ENCODE peak calls at places on chromosomes 13 and 19, in nine cellular contexts. P is HCT116, R is tibial nerve, A is fibroblast of villous mesenchyme, Y is hepatocyte, F is foreskin fibroblast, S is esophagus squamous epithelium, G is fibroblast of the aortic adventitia, D is PC-3. K is an unnamed sample.

GRCh38 chr19:41924151-41925145 is 3.8 kb downstream of the ERFL start:
- DNase-seq in A (no peak), Y (no peak), R (no peak), S (no peak), F (no peak), D (no peak), G (no peak), P (no peak), K (no peak)

GRCh38 chr13:33676700-33677048 is 141.3 kb upstream of the RFC3 start:
- DNase-seq in Y (peak), F (peak), R (peak), P (no peak), S (no peak), G (peak), D (peak), A (peak), K (peak)

GRCh38 chr13:19633340-19634128 is at the start of gene MPHOSPH8:
- DNase-seq in G (peak), F (peak), Y (peak), D (peak), P (peak), R (peak), S (peak), A (peak), K (peak)

GRCh38 chr19:12668937-12669271 is 2.3 kb downstream of the WDR83 start:
- DNase-seq in F (peak), S (no peak), A (peak), G (peak), R (peak), Y (peak), D (peak), P (no peak), K (peak)

GRCh38 chr13:85379991-85380390 is 419.2 kb downstream of the SLITRK6 start:
- DNase-seq in F (no peak), D (no peak), G (no peak), Y (no peak), A (no peak), P (no peak), S (no peak), R (no peak), K (no peak)

GRCh38 chr19:47542030-47542475 is 27.2 kb upstream of the NAPA start:
- DNase-seq in D (no peak), Y (peak), P (no peak), F (peak), G (peak), A (peak), R (no peak), S (no peak), K (peak)

GRCh38 chr13:75365724-75366173 is 116.2 kb downstream of the TBC1D4 start:
- DNase-seq in P (peak), A (no peak), S (no peak), F (peak), G (peak), R (no peak), Y (no peak), D (peak), K (peak)

GRCh38 chr19:19627716-19628498 is at the start of gene LPAR2:
- DNase-seq in G (no peak), D (peak), P (peak), R (no peak), Y (peak), F (no peak), S (no peak), A (peak), K (no peak)

GRCh38 chr13:29359181-29359580 is 236.3 kb downstream of the SLC7A1 start:
- DNase-seq in S (no peak), F (no peak), Y (no peak), D (no peak), A (peak), R (no peak), G (no peak), P (no peak), K (no peak)

GRCh38 chr13:29361716-29362115 is 233.8 kb downstream of the SLC7A1 start:
- DNase-seq in A (no peak), G (no peak), Y (no peak), R (no peak), P (no peak), S (no peak), F (no peak), D (no peak), K (no peak)

DNA sequence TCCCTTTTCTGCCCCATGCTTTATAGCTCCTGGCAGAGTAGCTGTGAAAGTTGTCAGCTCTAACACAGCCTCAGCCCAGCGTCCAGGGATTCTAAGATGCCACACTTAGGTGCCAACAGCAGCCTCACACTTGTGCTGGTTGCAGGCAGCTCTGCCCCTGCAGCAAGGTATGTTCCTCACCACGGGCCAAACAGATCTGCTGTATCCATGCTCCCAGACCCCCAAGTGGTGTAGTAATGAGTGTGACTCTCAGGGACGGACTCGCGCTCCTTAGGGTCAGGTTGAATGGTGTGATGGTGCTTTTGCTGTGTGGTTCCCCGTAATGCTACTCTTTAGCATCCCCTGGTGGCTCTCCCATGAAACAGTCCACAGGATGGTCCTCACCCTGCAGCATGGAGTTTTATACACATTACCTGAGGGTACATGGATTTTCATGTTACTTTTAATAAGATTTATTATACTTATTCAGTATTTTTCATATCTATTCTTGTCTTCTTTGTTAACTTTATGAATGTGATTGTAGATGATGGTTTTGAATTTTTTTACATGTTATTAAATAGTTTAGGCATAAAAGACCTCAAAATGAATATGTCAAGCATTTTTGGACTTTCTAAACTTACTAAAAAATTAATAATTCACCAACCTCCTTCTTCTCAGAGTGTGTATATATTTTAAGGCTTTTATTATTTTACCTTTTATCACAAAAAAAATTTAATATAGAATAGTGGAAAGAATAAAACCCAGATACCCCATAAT is 232.5 kb downstream of the SLC7A1 start:
- DNase-seq in P (peak), D (peak), R (peak), Y (peak), A (peak), S (no peak), F (peak), G (peak), K (peak)
- H3K4me3 ChIP-seq in P (no peak), D (no peak), R (no peak), Y (no peak), A (no peak), S (no peak), F (no peak), G (no peak), K (no peak)

GRCh38 chr19:33309826-33310225 is 7.5 kb upstream of the CEBPA start:
- DNase-seq in D (no peak), G (no peak), P (no peak), S (no peak), Y (no peak), R (no peak), F (no peak), A (no peak), K (no peak)

GRCh38 chr19:33310606-33311325 is 8.4 kb upstream of the CEBPA start:
- DNase-seq in G (no peak), Y (no peak), D (peak), P (no peak), F (no peak), R (no peak), S (no peak), A (no peak), K (no peak)

GRCh38 chr19:33306853-33307792 is 4.8 kb upstream of the CEBPA start:
- DNase-seq in Y (no peak), G (no peak), S (no peak), F (no peak), A (no peak), P (no peak), D (no peak), R (no peak), K (no peak)

GRCh38 chr19:33312065-33312464 is 9.7 kb upstream of the CEBPA start:
- DNase-seq in Y (no peak), A (no peak), S (no peak), R (no peak), F (no peak), D (no peak), G (no peak), P (no peak), K (no peak)

GRCh38 chr19:33311326-33311682 is 9.0 kb upstream of the CEBPA start:
- DNase-seq in F (no peak), R (no peak), D (peak), A (no peak), Y (no peak), S (no peak), P (no peak), G (no peak), K (no peak)
- TF ChIP-seq CTCF in F (no peak), R (no peak), D (peak), A (no peak), Y (peak), S (peak), P (peak), G (no peak), K (peak)

GRCh38 chr19:7602240-7602934 is 6.7 kb downstream of the CAMSAP3 start:
- DNase-seq in G (peak), S (no peak), F (no peak), R (no peak), A (peak), D (no peak), Y (no peak), P (no peak), K (no peak)
- H3K4me3 ChIP-seq in G (no peak), S (no peak), F (no peak), R (no peak), A (no peak), D (no peak), Y (no peak), P (peak), K (no peak)

GRCh38 chr13:26037302-26037701 is 14.5 kb downstream of the SHISA2 start:
- DNase-seq in A (no peak), Y (no peak), S (no peak), D (peak), R (no peak), P (peak), F (no peak), G (no peak), K (no peak)
- TF ChIP-seq CTCF in A (peak), Y (peak), S (no peak), D (peak), R (no peak), P (no peak), F (peak), G (peak), K (peak)

GRCh38 chr19:6687117-6687516 is 17.2 kb upstream of the TNFSF14 start:
- DNase-seq in F (no peak), D (no peak), Y (no peak), P (no peak), G (no peak), R (no peak), S (no peak), A (no peak), K (no peak)
- H3K4me3 ChIP-seq in F (no peak), D (no peak), Y (no peak), P (no peak), G (no peak), R (no peak), S (no peak), A (no peak), K (no peak)

GRCh38 chr19:44774614-44775013 is 3.1 kb upstream of the CBLC start:
- DNase-seq in Y (no peak), P (no peak), R (no peak), D (peak), G (no peak), S (no peak), A (no peak), F (no peak), K (peak)

GRCh38 chr19:44775676-44776240 is 1.9 kb upstream of the CBLC start:
- DNase-seq in R (no peak), F (no peak), Y (no peak), S (no peak), G (no peak), P (no peak), A (no peak), D (no peak), K (no peak)

GRCh38 chr19:44779150-44779549 is 1.5 kb downstream of the CBLC start:
- DNase-seq in F (no peak), Y (peak), S (no peak), D (no peak), R (no peak), P (no peak), G (no peak), A (no peak), K (no peak)

GRCh38 chr19:44777715-44778347 is at the start of gene CBLC:
- DNase-seq in G (no peak), D (peak), F (no peak), Y (peak), A (no peak), S (no peak), R (no peak), P (peak), K (no peak)

DNA sequence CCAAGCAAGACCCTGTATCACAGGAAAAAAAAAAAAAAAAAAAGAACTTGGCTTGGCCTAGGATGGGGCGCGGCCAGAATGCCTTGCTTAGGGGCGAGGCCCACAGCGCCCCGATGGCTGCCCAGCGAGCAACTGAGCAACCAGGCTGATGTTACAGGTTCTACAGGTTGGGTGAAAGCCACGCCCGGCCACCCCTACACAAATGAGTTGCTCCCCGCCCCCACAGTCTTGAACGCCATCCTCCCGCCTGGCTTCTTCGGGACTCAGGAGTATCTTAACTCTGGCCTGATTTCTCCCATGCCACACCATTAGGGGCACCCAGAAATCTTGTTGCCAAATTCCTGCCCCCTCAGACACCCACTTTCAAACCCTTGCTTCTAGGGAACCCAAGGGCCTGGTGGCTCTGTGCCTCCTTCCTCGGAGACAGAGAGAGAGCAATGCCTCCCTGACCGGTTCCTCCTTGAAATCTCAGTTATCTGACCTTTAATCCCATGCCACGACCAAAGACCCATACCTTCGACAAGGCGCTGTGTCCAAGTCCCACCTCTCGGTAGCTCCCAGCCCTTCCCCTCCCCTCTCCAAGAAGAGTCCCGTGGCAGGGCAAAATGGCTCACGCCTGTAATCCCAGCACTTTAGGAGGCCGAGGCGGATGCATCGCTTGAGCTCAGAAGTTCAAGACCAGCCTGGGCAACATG is 1.1 kb upstream of the CBLC start:
- DNase-seq in R (no peak), D (peak), A (no peak), F (no peak), G (no peak), S (no peak), P (peak), Y (peak), K (no peak)
- TF ChIP-seq CTCF in R (no peak), D (no peak), A (no peak), F (no peak), G (no peak), S (no peak), P (no peak), Y (no peak), K (no peak)

GRCh38 chr19:3585301-3586123 is at the start of gene GIPC3:
- DNase-seq in R (no peak), A (no peak), G (no peak), D (no peak), P (no peak), Y (no peak), F (no peak), S (no peak), K (no peak)
- H3K4me3 ChIP-seq in R (peak), A (peak), G (peak), D (no peak), P (no peak), Y (no peak), F (peak), S (peak), K (no peak)

GRCh38 chr13:52070929-52071523 is 46.5 kb downstream of the UTP14C start:
- DNase-seq in R (no peak), P (no peak), F (peak), S (no peak), D (no peak), G (peak), Y (no peak), A (peak), K (peak)
- TF ChIP-seq CTCF in R (no peak), P (no peak), F (peak), S (no peak), D (peak), G (peak), Y (no peak), A (peak), K (peak)